ENCODE peak calls at places on chromosomes 5 and 9, in six cellular contexts. Y is lower leg skin, M is body of pancreas, C is transverse colon, R is Peyer's patch, F is A549. H is an unnamed sample.

GRCh38 chr5:106454651-106455415 is 1215.9 kb downstream of the EFNA5 start:
- DNase-seq in Y (no peak), M (no peak), C (no peak), R (no peak), F (no peak), H (peak; percentile 4)

GRCh38 chr9:114898741-114899140 is 31.6 kb downstream of the TNFSF8 start:
- DNase-seq in Y (peak; percentile 88), M (no peak), C (peak; percentile 63), R (no peak), F (no peak), H (no peak)

GRCh38 chr5:142984525-142984924 is 214.3 kb downstream of the ARHGAP26 start:
- DNase-seq in Y (no peak), M (no peak), C (no peak), R (no peak), F (no peak), H (no peak)

GRCh38 chr5:82165740-82166530 is 112.2 kb downstream of the RPS23 start:
- DNase-seq in Y (peak; percentile 89), M (peak; percentile 72), C (peak; percentile 61), R (no peak), F (peak; percentile 71), H (no peak)

GRCh38 chr5:95283761-95284511 is 958 bp downstream of the MCTP1 start:
- DNase-seq in Y (no peak), M (peak; percentile 28), C (peak; percentile 14), R (peak; percentile 52), F (peak; percentile 37), H (no peak)

GRCh38 chr9:1456301-1456999 is 406.3 kb downstream of the DMRT2 start:
- DNase-seq in Y (no peak), M (no peak), C (no peak), R (no peak), F (no peak), H (no peak)

GRCh38 chr5:113162770-113163169 is 186.2 kb downstream of the DCP2 start:
- DNase-seq in Y (no peak), M (no peak), C (no peak), R (no peak), F (no peak), H (peak; percentile 22)

GRCh38 chr9:13904746-13905145 is 409.2 kb downstream of the NFIB start:
- DNase-seq in Y (no peak), M (no peak), C (no peak), R (no peak), F (no peak), H (no peak)

GRCh38 chr5:171369898-171370297 is 17.8 kb upstream of the NPM1 start:
- DNase-seq in Y (no peak), M (no peak), C (no peak), R (no peak), F (no peak), H (no peak)

GRCh38 chr5:7615566-7616061 is 219.7 kb downstream of the ADCY2 start:
- DNase-seq in Y (no peak), M (no peak), C (no peak), R (no peak), F (no peak), H (no peak)

GRCh38 chr5:52339285-52339684 is 448.4 kb upstream of the ITGA1 start:
- DNase-seq in Y (no peak), M (no peak), C (no peak), R (no peak), F (no peak), H (no peak)

GRCh38 chr5:27962201-27962600 is 923.8 kb upstream of the CDH9 start:
- DNase-seq in Y (no peak), M (no peak), C (no peak), R (no peak), F (no peak), H (no peak)

GRCh38 chr5:159337291-159337974 is 7.1 kb upstream of the IL12B start:
- DNase-seq in Y (no peak), M (no peak), C (no peak), R (no peak), F (no peak), H (peak; percentile 20)

GRCh38 chr9:124340219-124341069 is 74.8 kb downstream of the PSMB7 start:
- DNase-seq in Y (no peak), M (no peak), C (no peak), R (no peak), F (no peak), H (no peak)

GRCh38 chr9:71302776-71303175 is 181.4 kb upstream of the TRPM3 start:
- DNase-seq in Y (no peak), M (no peak), C (no peak), R (no peak), F (no peak), H (no peak)

DNA sequence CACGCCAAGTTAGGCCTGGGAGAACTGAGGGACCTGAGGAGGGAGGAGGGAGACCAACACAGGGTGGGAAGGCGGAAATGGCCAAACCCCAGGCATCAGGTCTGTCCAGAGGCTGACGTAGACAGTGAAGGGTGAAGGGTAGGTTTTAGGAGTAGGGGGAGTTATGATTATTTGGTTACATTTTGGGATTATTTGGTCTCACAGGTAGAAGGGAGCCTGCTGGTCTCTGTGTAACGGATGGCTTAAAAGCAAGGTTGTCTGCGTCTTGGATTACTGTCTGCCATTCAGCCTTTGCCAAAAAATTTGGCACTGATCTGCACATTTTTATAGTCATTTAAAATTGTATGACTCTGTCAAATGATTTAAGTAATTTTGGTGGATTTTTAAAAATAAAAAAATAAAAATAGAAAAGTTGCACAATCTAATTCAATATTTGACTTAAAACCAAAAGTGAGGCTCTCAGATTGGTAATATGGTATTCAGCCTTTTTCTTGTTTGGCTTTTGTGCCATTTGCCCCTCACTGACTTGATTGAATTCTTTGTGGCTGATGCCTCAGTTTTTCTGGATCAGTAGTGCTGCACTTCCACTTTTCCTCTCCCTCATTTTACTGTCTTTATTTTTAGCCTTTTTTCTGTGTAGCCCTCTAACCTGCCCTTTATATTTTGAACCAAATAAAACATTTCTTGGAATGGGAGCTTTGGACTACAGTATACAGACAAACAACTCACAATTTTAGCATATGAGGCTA is 3.6 kb upstream of the MSMP start:
- DNase-seq in Y (no peak), M (no peak), C (no peak), R (no peak), F (peak; percentile 52), H (no peak)
- TF ChIP-seq POLR2A in Y (no peak), M (no peak), C (no peak), R (no peak), F (peak; percentile 59), H (no peak)

GRCh38 chr9:35945341-35946018 is 12.5 kb downstream of the OR2S2 start:
- DNase-seq in Y (peak; percentile 95), M (peak; percentile 82), C (peak; percentile 88), R (peak; percentile 87), F (peak; percentile 94), H (peak; percentile 47)
- TF ChIP-seq POLR2A in Y (no peak), M (no peak), C (no peak), R (no peak), F (no peak), H (no peak)

GRCh38 chr9:32550609-32551490 is 1.3 kb upstream of the SMIM27 start:
- DNase-seq in Y (peak; percentile 98), M (peak; percentile 86), C (peak; percentile 93), R (peak; percentile 92), F (peak; percentile 97), H (peak; percentile 65)
- TF ChIP-seq POLR2A in Y (no peak), M (peak; percentile 14), C (peak; percentile 49), R (no peak), F (no peak), H (no peak)

GRCh38 chr5:136058972-136059354 is 30.2 kb downstream of the TGFBI start:
- DNase-seq in Y (no peak), M (no peak), C (no peak), R (no peak), F (no peak), H (no peak)

GRCh38 chr5:136057401-136057951 is 28.7 kb downstream of the TGFBI start:
- DNase-seq in Y (no peak), M (no peak), C (no peak), R (no peak), F (no peak), H (no peak)

GRCh38 chr5:136056771-136057335 is 28.1 kb downstream of the TGFBI start:
- DNase-seq in Y (no peak), M (no peak), C (no peak), R (no peak), F (no peak), H (no peak)

GRCh38 chr5:136056336-136056735 is 27.5 kb downstream of the TGFBI start:
- DNase-seq in Y (no peak), M (no peak), C (no peak), R (no peak), F (no peak), H (no peak)

DNA sequence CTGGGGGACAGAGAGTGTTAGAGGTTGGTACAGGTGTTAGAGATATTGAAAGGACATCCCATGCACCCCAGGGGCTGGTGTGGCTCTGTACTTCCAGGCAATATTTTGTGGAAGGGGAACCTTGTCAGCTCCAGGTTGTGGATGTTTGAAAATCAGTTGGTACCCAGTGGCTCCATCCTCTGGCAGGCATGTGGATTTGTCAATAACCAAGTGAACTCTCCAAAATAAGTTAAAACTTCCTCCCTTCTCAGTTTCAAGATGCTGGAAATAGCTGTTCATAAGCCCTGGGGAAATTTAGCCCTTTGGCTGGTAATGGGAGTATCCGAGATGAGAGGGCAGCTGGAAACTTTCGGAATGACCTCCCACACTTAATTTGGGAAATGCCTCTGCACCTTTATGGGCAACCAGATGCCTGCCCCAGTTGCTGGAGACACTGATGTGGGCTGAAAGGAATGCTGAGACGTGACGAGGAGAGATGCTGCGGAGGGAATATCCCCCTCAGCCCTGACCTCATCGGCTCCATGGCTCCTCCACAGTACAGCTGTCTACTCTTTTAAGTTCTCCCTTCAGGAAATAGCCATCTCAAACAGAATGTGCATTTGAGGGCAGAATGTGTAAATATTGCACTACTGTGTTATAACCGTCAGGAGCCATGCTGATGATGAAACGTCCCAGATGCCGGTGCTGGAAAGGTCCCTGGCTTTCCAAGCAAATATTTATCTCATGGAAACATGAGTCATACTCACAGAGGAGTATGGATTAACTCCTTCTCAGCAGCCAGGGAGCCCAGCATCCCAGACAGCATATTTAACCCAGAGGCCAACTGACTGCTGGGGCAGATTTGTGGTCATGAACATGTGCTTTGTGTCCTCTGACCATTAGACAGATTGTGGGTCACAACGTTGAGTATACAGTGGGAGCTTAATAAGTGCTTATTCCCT is 29.5 kb downstream of the TGFBI start:
- DNase-seq in Y (no peak), M (no peak), C (peak; percentile 54), R (no peak), F (peak; percentile 70), H (peak; percentile 57)
- TF ChIP-seq POLR2A in Y (no peak), M (no peak), C (no peak), R (no peak), F (no peak), H (no peak)

GRCh38 chr9:128106181-128106939 is 21.2 kb downstream of the PTGES2 start:
- DNase-seq in Y (no peak), M (no peak), C (no peak), R (peak; percentile 49), F (no peak), H (no peak)

GRCh38 chr9:128107260-128107970 is 20.1 kb downstream of the PTGES2 start:
- DNase-seq in Y (no peak), M (no peak), C (no peak), R (peak; percentile 52), F (no peak), H (no peak)

GRCh38 chr9:128108784-128109709 is 18.5 kb downstream of the PTGES2 start:
- DNase-seq in Y (no peak), M (no peak), C (peak; percentile 52), R (peak; percentile 71), F (no peak), H (no peak)

GRCh38 chr9:128106940-128107259 is 20.6 kb downstream of the PTGES2 start:
- DNase-seq in Y (no peak), M (no peak), C (no peak), R (no peak), F (no peak), H (no peak)

GRCh38 chr9:128107971-128108783 is 19.4 kb downstream of the PTGES2 start:
- DNase-seq in Y (no peak), M (no peak), C (no peak), R (peak; percentile 52), F (no peak), H (no peak)
- TF ChIP-seq POLR2A in Y (no peak), M (no peak), C (no peak), R (no peak), F (no peak), H (no peak)

GRCh38 chr9:73156593-73157187 is 5.0 kb downstream of the ANXA1 start:
- DNase-seq in Y (no peak), M (no peak), C (no peak), R (no peak), F (no peak), H (no peak)
- TF ChIP-seq POLR2A in Y (no peak), M (no peak), C (no peak), R (no peak), F (no peak), H (no peak)